ENCODE peak calls at places on chromosomes 13 and 19, in nine cellular contexts. O, E, P, V, D, Y, K, Z and H are unnamed samples.

GRCh38 chr13:99321709-99322108 is 14.5 kb upstream of the GPR183 start:
- DNase-seq in O (no peak), E (no peak), P (no peak), V (no peak), D (no peak), Y (no peak), K (no peak), Z (no peak), H (no peak)

GRCh38 chr13:107124129-107124718 is 556.3 kb upstream of the ARGLU1 start:
- DNase-seq in O (no peak), E (no peak), P (no peak), V (no peak), D (peak), Y (peak), K (no peak), Z (no peak), H (no peak)

GRCh38 chr13:44281252-44282000 is 92.2 kb upstream of the SERP2 start:
- DNase-seq in O (no peak), E (no peak), P (no peak), V (no peak), D (no peak), Y (no peak), K (no peak), Z (no peak), H (no peak)

GRCh38 chr13:99963832-99964339 is 7.7 kb downstream of the ZIC5 start:
- DNase-seq in O (no peak), E (no peak), P (no peak), V (no peak), D (no peak), Y (no peak), K (no peak), Z (no peak), H (no peak)

GRCh38 chr19:50204811-50205675 is 1.6 kb downstream of the MYH14 start:
- DNase-seq in O (no peak), E (no peak), P (peak), V (no peak), D (peak), Y (no peak), K (no peak), Z (no peak), H (no peak)

GRCh38 chr19:18665771-18666202 is 17.7 kb upstream of the CRTC1 start:
- DNase-seq in O (no peak), E (no peak), P (no peak), V (no peak), D (no peak), Y (no peak), K (no peak), Z (no peak), H (no peak)

GRCh38 chr19:46902402-46902766 is 41.6 kb downstream of the ARHGAP35 start:
- DNase-seq in O (no peak), E (no peak), P (no peak), V (no peak), D (no peak), Y (peak), K (no peak), Z (no peak), H (peak)

GRCh38 chr19:5057860-5058259 is 88.9 kb downstream of the KDM4B start:
- DNase-seq in O (peak), E (no peak), P (no peak), V (no peak), D (no peak), Y (no peak), K (no peak), Z (no peak), H (no peak)

GRCh38 chr13:29270536-29271045 is 324.9 kb downstream of the SLC7A1 start:
- DNase-seq in O (no peak), E (no peak), P (no peak), V (no peak), D (no peak), Y (no peak), K (no peak), Z (no peak), H (no peak)

GRCh38 chr19:5696196-5697021 is 6.3 kb downstream of the RPL36 start:
- DNase-seq in O (no peak), E (no peak), P (no peak), V (no peak), D (no peak), Y (no peak), K (no peak), Z (no peak), H (no peak)

GRCh38 chr19:1779604-1779973 is 26.3 kb downstream of the ONECUT3 start:
- DNase-seq in O (no peak), E (no peak), P (no peak), V (no peak), D (no peak), Y (no peak), K (no peak), Z (no peak), H (no peak)

GRCh38 chr13:46593403-46593802 is 40.4 kb downstream of the LRCH1 start:
- DNase-seq in O (no peak), E (no peak), P (peak), V (peak), D (no peak), Y (no peak), K (no peak), Z (no peak), H (no peak)

GRCh38 chr19:46431824-46432223 is 3.1 kb upstream of the PNMA8C start:
- DNase-seq in O (no peak), E (no peak), P (no peak), V (no peak), D (no peak), Y (no peak), K (no peak), Z (no peak), H (no peak)

GRCh38 chr19:35214766-35215422 is 13.6 kb downstream of the FAM187B start:
- DNase-seq in O (no peak), E (no peak), P (no peak), V (no peak), D (no peak), Y (no peak), K (no peak), Z (no peak), H (no peak)

GRCh38 chr19:45613926-45614725 is 12.1 kb upstream of the GPR4 start:
- DNase-seq in O (peak), E (peak), P (no peak), V (no peak), D (no peak), Y (peak), K (peak), Z (no peak), H (peak)

GRCh38 chr13:41054212-41054877 is 7.0 kb upstream of the WBP4 start:
- DNase-seq in O (peak), E (no peak), P (peak), V (peak), D (no peak), Y (peak), K (peak), Z (no peak), H (no peak)

GRCh38 chr19:14118165-14119051 is 846 bp upstream of the PRKACA start:
- DNase-seq in O (peak), E (no peak), P (peak), V (no peak), D (no peak), Y (peak), K (no peak), Z (no peak), H (peak)

GRCh38 chr19:56639217-56639616 is 3.7 kb upstream of the SMIM17 start:
- DNase-seq in O (no peak), E (no peak), P (no peak), V (no peak), D (no peak), Y (peak), K (no peak), Z (no peak), H (no peak)

GRCh38 chr19:10625762-10626138 is 397 bp downstream of the SLC44A2 start:
- DNase-seq in O (no peak), E (no peak), P (no peak), V (no peak), D (no peak), Y (no peak), K (no peak), Z (no peak), H (no peak)

GRCh38 chr13:42967660-42968059 is 24.4 kb downstream of the EPSTI1 start:
- DNase-seq in O (no peak), E (no peak), P (no peak), V (no peak), D (no peak), Y (no peak), K (no peak), Z (no peak), H (no peak)

GRCh38 chr19:17234911-17235617 is 9.0 kb downstream of the OCEL1 start:
- DNase-seq in O (peak), E (no peak), P (peak), V (no peak), D (peak), Y (peak), K (peak), Z (no peak), H (no peak)

GRCh38 chr19:39424934-39425333 is 10.8 kb downstream of the RPS16 start:
- DNase-seq in O (no peak), E (no peak), P (no peak), V (no peak), D (no peak), Y (no peak), K (no peak), Z (no peak), H (no peak)

GRCh38 chr13:109271991-109272454 is 514.4 kb downstream of the IRS2 start:
- DNase-seq in O (no peak), E (no peak), P (no peak), V (no peak), D (no peak), Y (no peak), K (no peak), Z (no peak), H (no peak)

GRCh38 chr13:35349673-35350278 is 126.7 kb downstream of the MAB21L1 start:
- DNase-seq in O (no peak), E (no peak), P (no peak), V (no peak), D (no peak), Y (no peak), K (no peak), Z (no peak), H (no peak)